ENCODE peak calls at places on chromosomes 11 and 22, in seven cellular contexts. T is fibroblast of mammary gland, R is neural crest cell, U is tibial artery, E is IMR-90, I is PC-3, C is endothelial cell of umbilical vein. O is an unnamed sample.

GRCh38 chr22:44180706-44181032 is at the start of gene PARVG:
- DNase-seq in T (no peak), R (no peak), U (no peak), E (no peak), I (peak; percentile 38), C (no peak), O (peak; percentile 85)

GRCh38 chr11:66561178-66561974 is 7.0 kb downstream of the CTSF start:
- DNase-seq in T (no peak), R (no peak), U (no peak), E (no peak), I (no peak), C (no peak), O (no peak)

GRCh38 chr11:4626207-4627105 is 10.8 kb upstream of the OR51D1 start:
- DNase-seq in T (peak; percentile 83), R (peak; percentile 82), U (peak; percentile 53), E (peak; percentile 79), I (peak; percentile 84), C (peak; percentile 37), O (no peak)

GRCh38 chr11:122851366-122852011 is 13.2 kb downstream of the CRTAM start:
- DNase-seq in T (no peak), R (no peak), U (no peak), E (no peak), I (no peak), C (no peak), O (peak; percentile 21)

GRCh38 chr22:45334528-45334927 is 24.8 kb downstream of the FAM118A start:
- DNase-seq in T (no peak), R (no peak), U (no peak), E (no peak), I (no peak), C (no peak), O (no peak)

GRCh38 chr11:78427615-78428272 is 10.1 kb upstream of the GAB2 start:
- DNase-seq in T (no peak), R (no peak), U (no peak), E (no peak), I (no peak), C (no peak), O (no peak)

GRCh38 chr11:132770802-132771545 is 761.3 kb downstream of the OPCML start:
- DNase-seq in T (no peak), R (no peak), U (no peak), E (no peak), I (no peak), C (no peak), O (no peak)

GRCh38 chr22:35705141-35705540 is 12.5 kb upstream of the APOL5 start:
- DNase-seq in T (peak; percentile 88), R (no peak), U (no peak), E (peak; percentile 95), I (peak; percentile 82), C (peak; percentile 69), O (no peak)

GRCh38 chr11:82776377-82776776 is 42.7 kb upstream of the FAM181B start:
- DNase-seq in T (no peak), R (no peak), U (no peak), E (no peak), I (peak; percentile 63), C (no peak), O (no peak)

GRCh38 chr11:83070044-83070877 is 1.4 kb downstream of the RAB30 start:
- DNase-seq in T (peak; percentile 71), R (no peak), U (no peak), E (peak; percentile 60), I (peak; percentile 84), C (peak; percentile 72), O (no peak)

GRCh38 chr11:38460901-38461300 is 1862.9 kb upstream of the RAG2 start:
- DNase-seq in T (peak; percentile 68), R (no peak), U (peak; percentile 19), E (peak; percentile 41), I (peak; percentile 88), C (no peak), O (no peak)

GRCh38 chr11:18994860-18995259 is 55.6 kb upstream of the MRGPRX1 start:
- DNase-seq in T (no peak), R (no peak), U (no peak), E (no peak), I (no peak), C (no peak), O (no peak)

GRCh38 chr11:65898656-65899355 is 1.4 kb downstream of the FOSL1 start:
- DNase-seq in T (no peak), R (no peak), U (no peak), E (no peak), I (no peak), C (no peak), O (no peak)

GRCh38 chr11:13261600-13262061 is 16.0 kb upstream of the BMAL1 start:
- DNase-seq in T (peak; percentile 93), R (no peak), U (no peak), E (peak; percentile 87), I (peak; percentile 92), C (peak; percentile 68), O (no peak)

GRCh38 chr11:67268036-67268683 is 1.9 kb downstream of the GRK2 start:
- DNase-seq in T (no peak), R (no peak), U (peak; percentile 54), E (no peak), I (no peak), C (no peak), O (peak; percentile 92)

GRCh38 chr22:23054531-23055257 is 15.6 kb upstream of the GNAZ start:
- DNase-seq in T (no peak), R (no peak), U (peak; percentile 1), E (no peak), I (no peak), C (no peak), O (peak; percentile 63)

GRCh38 chr11:66012946-66013761 is 1.3 kb downstream of the CST6 start:
- DNase-seq in T (no peak), R (no peak), U (no peak), E (no peak), I (peak; percentile 76), C (no peak), O (no peak)

GRCh38 chr11:2211113-2211971 is 39.7 kb upstream of the TH start:
- DNase-seq in T (no peak), R (no peak), U (peak; percentile 11), E (no peak), I (no peak), C (no peak), O (no peak)

GRCh38 chr11:11984563-11984962 is 23.9 kb downstream of the DKK3 start:
- DNase-seq in T (no peak), R (no peak), U (no peak), E (no peak), I (no peak), C (no peak), O (no peak)

GRCh38 chr11:71301858-71302533 is 49.6 kb upstream of the SHANK2 start:
- DNase-seq in T (no peak), R (no peak), U (no peak), E (no peak), I (no peak), C (no peak), O (no peak)

GRCh38 chr11:109728056-109728455 is 306.1 kb downstream of the C11orf87 start:
- DNase-seq in T (no peak), R (no peak), U (no peak), E (no peak), I (peak; percentile 94), C (no peak), O (no peak)

GRCh38 chr22:47846206-47846605 is 1083.8 kb downstream of the TBC1D22A start:
- DNase-seq in T (no peak), R (no peak), U (no peak), E (no peak), I (no peak), C (no peak), O (no peak)

GRCh38 chr11:61488651-61489291 is 19.8 kb upstream of the LRRC10B start:
- DNase-seq in T (peak; percentile 30), R (peak; percentile 60), U (peak; percentile 71), E (no peak), I (peak; percentile 90), C (no peak), O (no peak)

GRCh38 chr22:20064545-20065262 is 15.3 kb upstream of the DGCR8 start:
- DNase-seq in T (no peak), R (no peak), U (no peak), E (no peak), I (no peak), C (no peak), O (no peak)
- TF ChIP-seq CTCF in T (no peak), R (no peak), U (no peak), E (no peak), I (no peak), C (no peak), O (no peak)

GRCh38 chr11:87037450-87038234 is at the start of gene TMEM135:
- DNase-seq in T (peak; percentile 92), R (peak; percentile 95), U (peak; percentile 94), E (peak; percentile 83), I (peak; percentile 98), C (peak; percentile 94), O (peak; percentile 96)
- TF ChIP-seq CTCF in T (no peak), R (peak; percentile 20), U (no peak), E (no peak), I (peak; percentile 13), C (no peak), O (no peak)

GRCh38 chr11:126007263-126007662 is 55.4 kb downstream of the CDON start:
- DNase-seq in T (peak; percentile 69), R (no peak), U (peak; percentile 43), E (peak; percentile 35), I (peak; percentile 67), C (peak; percentile 48), O (no peak)

GRCh38 chr11:126008956-126009355 is 53.7 kb downstream of the CDON start:
- DNase-seq in T (no peak), R (no peak), U (no peak), E (no peak), I (no peak), C (no peak), O (no peak)

GRCh38 chr11:126002181-126002580 is 56.3 kb downstream of the VSIG10L2 start:
- DNase-seq in T (no peak), R (no peak), U (no peak), E (no peak), I (no peak), C (no peak), O (no peak)

GRCh38 chr11:126011220-126011619 is 51.4 kb downstream of the CDON start:
- DNase-seq in T (no peak), R (no peak), U (no peak), E (no peak), I (no peak), C (no peak), O (no peak)

GRCh38 chr11:126006068-126006467 is 56.6 kb downstream of the CDON start:
- DNase-seq in T (no peak), R (no peak), U (no peak), E (no peak), I (no peak), C (no peak), O (no peak)
- TF ChIP-seq CTCF in T (no peak), R (no peak), U (no peak), E (no peak), I (no peak), C (no peak), O (no peak)

DNA sequence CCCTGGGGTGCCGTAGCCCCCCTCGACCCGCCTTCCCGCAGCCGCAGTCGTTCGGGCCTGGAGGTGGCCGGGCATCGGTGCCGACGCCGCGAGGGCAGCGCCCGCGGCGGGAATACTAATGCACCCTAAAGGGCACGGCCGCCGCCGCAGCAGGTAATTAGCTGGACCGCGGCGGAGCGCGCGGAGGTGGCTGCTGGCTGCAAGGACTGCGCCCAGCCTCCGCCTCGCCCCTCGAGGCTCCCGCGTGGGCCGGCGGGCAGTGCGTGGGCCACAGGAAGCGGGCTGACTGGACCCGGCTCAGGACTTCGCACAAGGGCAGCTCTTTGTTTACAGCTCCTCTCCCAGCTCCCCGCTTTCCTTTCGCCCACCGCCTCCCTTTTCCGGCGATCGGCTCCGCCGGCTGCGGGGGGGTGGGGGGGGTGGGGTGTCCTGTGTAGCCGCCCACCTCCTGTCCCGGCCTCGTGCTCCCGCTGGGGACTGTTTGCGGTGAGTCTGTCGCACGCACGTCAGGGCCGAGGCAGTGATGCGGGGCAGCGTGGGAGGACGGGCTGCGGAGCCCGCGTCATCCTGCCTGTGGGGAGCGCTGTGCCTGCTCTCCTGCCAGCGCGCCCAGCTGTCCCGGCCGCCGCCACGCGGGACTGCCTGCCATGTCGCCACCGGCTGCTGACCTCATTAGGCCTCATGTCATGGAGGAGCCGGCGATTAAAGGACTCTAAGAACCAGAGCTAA is 53.2 kb downstream of the GRIK4 start:
- DNase-seq in T (peak; percentile 56), R (peak; percentile 48), U (no peak), E (peak; percentile 75), I (no peak), C (peak; percentile 45), O (peak; percentile 90)
- TF ChIP-seq CTCF in T (no peak), R (peak; percentile 28), U (no peak), E (peak; percentile 40), I (no peak), C (peak; percentile 30), O (peak; percentile 62)

O was measured in GM13977.